ENCODE peak calls at places on chromosomes 12 and 14, in eight cellular contexts. One of them, this sample, is unnamed.
A peak's percentile ranks its signal among the peaks of the same experiment; 100 is the strongest.

GRCh38 chr12:95102916-95103671 is 29.7 kb upstream of the NR2C1 start:
- DNase-seq in upper lobe of left lung: no peak
- DNase-seq in K562: no peak
- DNase-seq in GM12878: peak; percentile 90
- DNase-seq in SK-N-SH: no peak
- DNase-seq in A549: peak; percentile 91
- DNase-seq in sigmoid colon: no peak
- DNase-seq in stomach: no peak
- DNase-seq in this sample: peak; percentile 19

GRCh38 chr12:88391556-88391955 is 188.7 kb downstream of the KITLG start:
- DNase-seq in GM12878: no peak
- DNase-seq in K562: no peak
- DNase-seq in sigmoid colon: no peak
- DNase-seq in stomach: no peak
- DNase-seq in SK-N-SH: peak; percentile 14
- DNase-seq in A549: peak; percentile 53
- DNase-seq in upper lobe of left lung: no peak
- DNase-seq in this sample: no peak

GRCh38 chr12:98351089-98351488 is 164.3 kb upstream of the TMPO start:
- DNase-seq in A549: no peak
- DNase-seq in K562: no peak
- DNase-seq in sigmoid colon: no peak
- DNase-seq in stomach: no peak
- DNase-seq in SK-N-SH: no peak
- DNase-seq in upper lobe of left lung: no peak
- DNase-seq in GM12878: no peak
- DNase-seq in this sample: no peak

GRCh38 chr12:76374395-76375020 is 26.3 kb upstream of the BBS10 start:
- DNase-seq in K562: no peak
- DNase-seq in A549: peak; percentile 5
- DNase-seq in SK-N-SH: no peak
- DNase-seq in stomach: no peak
- DNase-seq in GM12878: no peak
- DNase-seq in upper lobe of left lung: no peak
- DNase-seq in sigmoid colon: no peak
- DNase-seq in this sample: no peak

GRCh38 chr14:72974661-72975060 is 48.4 kb downstream of the DCAF4 start:
- DNase-seq in stomach: no peak
- DNase-seq in GM12878: no peak
- DNase-seq in sigmoid colon: no peak
- DNase-seq in K562: no peak
- DNase-seq in A549: no peak
- DNase-seq in SK-N-SH: no peak
- DNase-seq in upper lobe of left lung: peak; percentile 53
- DNase-seq in this sample: no peak

GRCh38 chr12:32312049-32312670 is 87.2 kb upstream of the FGD4 start:
- DNase-seq in GM12878: peak; percentile 21
- DNase-seq in upper lobe of left lung: no peak
- DNase-seq in K562: no peak
- DNase-seq in SK-N-SH: peak; percentile 44
- DNase-seq in A549: peak; percentile 80
- DNase-seq in stomach: no peak
- DNase-seq in sigmoid colon: no peak
- DNase-seq in this sample: no peak

GRCh38 chr12:107670999-107671643 is 14.5 kb upstream of the PWP1 start:
- DNase-seq in stomach: peak; percentile 37
- DNase-seq in A549: peak; percentile 48
- DNase-seq in sigmoid colon: no peak
- DNase-seq in SK-N-SH: no peak
- DNase-seq in GM12878: no peak
- DNase-seq in upper lobe of left lung: peak; percentile 72
- DNase-seq in K562: peak; percentile 59
- DNase-seq in this sample: peak; percentile 27

GRCh38 chr12:43282106-43282505 is 269.9 kb downstream of the ADAMTS20 start:
- DNase-seq in sigmoid colon: no peak
- DNase-seq in K562: no peak
- DNase-seq in A549: peak; percentile 25
- DNase-seq in stomach: no peak
- DNase-seq in GM12878: no peak
- DNase-seq in upper lobe of left lung: no peak
- DNase-seq in SK-N-SH: peak; percentile 35
- DNase-seq in this sample: no peak

GRCh38 chr12:75661927-75662326 is 150.5 kb upstream of the KRR1 start:
- DNase-seq in GM12878: no peak
- DNase-seq in SK-N-SH: no peak
- DNase-seq in upper lobe of left lung: no peak
- DNase-seq in K562: no peak
- DNase-seq in stomach: no peak
- DNase-seq in A549: no peak
- DNase-seq in sigmoid colon: no peak
- DNase-seq in this sample: no peak

GRCh38 chr12:24222968-24223367 is 273.5 kb upstream of the SOX5 start:
- DNase-seq in stomach: no peak
- DNase-seq in GM12878: no peak
- DNase-seq in sigmoid colon: no peak
- DNase-seq in SK-N-SH: no peak
- DNase-seq in K562: no peak
- DNase-seq in upper lobe of left lung: no peak
- DNase-seq in A549: no peak
- DNase-seq in this sample: no peak

GRCh38 chr14:101122114-101122854 is 218.8 kb upstream of the RTL1 start:
- DNase-seq in A549: no peak
- DNase-seq in stomach: peak; percentile 11
- DNase-seq in GM12878: no peak
- DNase-seq in upper lobe of left lung: no peak
- DNase-seq in sigmoid colon: peak; percentile 42
- DNase-seq in SK-N-SH: peak; percentile 8
- DNase-seq in K562: no peak
- DNase-seq in this sample: no peak

GRCh38 chr12:27521981-27522380 is 2.0 kb upstream of the PPFIBP1 start:
- DNase-seq in upper lobe of left lung: no peak
- DNase-seq in A549: no peak
- DNase-seq in K562: no peak
- DNase-seq in GM12878: no peak
- DNase-seq in sigmoid colon: no peak
- DNase-seq in stomach: no peak
- DNase-seq in SK-N-SH: no peak
- DNase-seq in this sample: no peak

GRCh38 chr12:39846971-39847661 is 227.5 kb upstream of the ABCD2 start:
- DNase-seq in A549: no peak
- DNase-seq in SK-N-SH: no peak
- DNase-seq in stomach: no peak
- DNase-seq in GM12878: no peak
- DNase-seq in upper lobe of left lung: no peak
- DNase-seq in K562: no peak
- DNase-seq in sigmoid colon: no peak
- DNase-seq in this sample: no peak

GRCh38 chr12:88793091-88793490 is 212.8 kb upstream of the KITLG start:
- DNase-seq in K562: no peak
- DNase-seq in sigmoid colon: no peak
- DNase-seq in A549: no peak
- DNase-seq in stomach: no peak
- DNase-seq in upper lobe of left lung: no peak
- DNase-seq in SK-N-SH: no peak
- DNase-seq in GM12878: no peak
- DNase-seq in this sample: no peak

GRCh38 chr12:123879691-123880090 is 92.9 kb downstream of the CCDC92 start:
- DNase-seq in SK-N-SH: no peak
- DNase-seq in GM12878: no peak
- DNase-seq in sigmoid colon: no peak
- DNase-seq in K562: no peak
- DNase-seq in upper lobe of left lung: no peak
- DNase-seq in A549: no peak
- DNase-seq in stomach: no peak
- DNase-seq in this sample: no peak

GRCh38 chr12:80230068-80230467 is 130.7 kb downstream of the OTOGL start:
- DNase-seq in stomach: no peak
- DNase-seq in SK-N-SH: no peak
- DNase-seq in GM12878: no peak
- DNase-seq in upper lobe of left lung: no peak
- DNase-seq in A549: no peak
- DNase-seq in sigmoid colon: no peak
- DNase-seq in K562: no peak
- DNase-seq in this sample: no peak

GRCh38 chr12:32549675-32550079 is 129.4 kb upstream of the DNM1L start:
- DNase-seq in K562: no peak
- DNase-seq in upper lobe of left lung: no peak
- DNase-seq in GM12878: no peak
- DNase-seq in sigmoid colon: no peak
- DNase-seq in SK-N-SH: no peak
- DNase-seq in A549: no peak
- DNase-seq in stomach: no peak
- DNase-seq in this sample: no peak

DNA sequence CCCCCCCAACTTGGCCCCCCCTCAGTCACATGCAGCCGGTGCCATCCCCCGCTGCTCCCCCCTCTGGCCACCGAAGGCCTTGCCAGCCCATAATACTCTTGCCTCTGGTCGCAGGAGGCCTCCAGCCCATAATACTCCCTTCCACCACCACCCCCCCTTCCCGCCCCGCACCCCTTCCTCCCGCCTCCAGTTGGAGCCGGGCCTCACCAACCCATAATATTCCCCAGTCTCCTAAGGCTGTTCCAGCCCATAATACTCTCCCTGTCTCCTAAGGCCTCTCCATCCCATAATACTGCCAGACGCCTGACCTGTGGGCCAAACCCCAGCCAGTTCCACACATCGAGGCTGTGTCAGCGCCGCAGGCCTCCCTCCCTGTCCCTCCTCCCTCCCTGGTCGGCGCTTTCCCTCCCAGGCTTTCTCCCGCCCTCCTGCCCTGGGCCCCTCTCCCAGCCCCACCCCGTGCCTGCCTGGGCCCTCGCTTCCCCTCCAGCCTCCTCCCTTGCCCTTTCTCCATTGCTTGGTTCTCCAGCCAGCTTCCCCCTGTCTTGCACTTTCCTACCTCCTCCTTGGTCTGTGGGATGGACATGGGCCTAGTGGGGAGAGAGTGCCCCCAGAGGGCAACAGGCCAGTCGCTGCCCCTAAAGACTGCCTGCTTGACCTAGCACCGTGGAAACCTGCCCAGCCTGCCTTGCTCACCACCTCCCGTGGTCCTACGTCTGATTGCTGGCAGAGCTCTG is 6.8 kb upstream of the CHD4 start:
- DNase-seq in A549: peak; percentile 90
- DNase-seq in stomach: peak; percentile 90
- DNase-seq in sigmoid colon: peak; percentile 98
- DNase-seq in K562: peak; percentile 82
- DNase-seq in upper lobe of left lung: peak; percentile 90
- DNase-seq in SK-N-SH: peak; percentile 88
- DNase-seq in GM12878: no peak
- DNase-seq in this sample: peak; percentile 90
- TF ChIP-seq CTCF in A549: peak; percentile 4
- TF ChIP-seq CTCF in stomach: peak; percentile 13
- TF ChIP-seq CTCF in sigmoid colon: no peak
- TF ChIP-seq CTCF in K562: peak; percentile 24
- TF ChIP-seq CTCF in upper lobe of left lung: no peak
- TF ChIP-seq CTCF in SK-N-SH: peak; percentile 43
- TF ChIP-seq CTCF in GM12878: peak; percentile 17
- TF ChIP-seq CTCF in this sample: peak; percentile 1

DNA sequence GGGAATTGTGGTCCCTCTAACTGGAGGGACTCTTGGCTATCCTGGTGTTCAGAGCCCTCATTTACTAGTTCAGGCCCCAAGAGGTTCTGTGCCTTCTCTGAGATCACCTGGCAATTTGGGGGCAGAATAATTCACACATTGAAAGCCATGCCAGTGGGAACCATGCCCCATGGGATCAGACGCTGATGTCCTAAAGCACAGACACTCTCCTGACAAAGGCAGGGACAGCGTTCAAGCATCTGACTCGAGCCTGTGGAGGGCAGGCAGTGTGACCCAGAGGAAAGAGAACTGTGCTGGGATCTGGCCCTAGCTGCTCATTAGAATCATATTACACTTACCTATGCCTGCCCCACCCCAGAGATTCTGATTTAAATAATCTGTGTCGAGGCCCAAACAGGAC is 2.4 kb upstream of the ASB2 start:
- DNase-seq in SK-N-SH: no peak
- DNase-seq in GM12878: no peak
- DNase-seq in K562: no peak
- DNase-seq in A549: no peak
- DNase-seq in upper lobe of left lung: no peak
- DNase-seq in stomach: no peak
- DNase-seq in sigmoid colon: no peak
- DNase-seq in this sample: no peak
- TF ChIP-seq EP300 in SK-N-SH: no peak
- TF ChIP-seq EP300 in GM12878: no peak
- TF ChIP-seq EP300 in K562: no peak
- TF ChIP-seq EP300 in A549: no peak
- TF ChIP-seq EP300 in upper lobe of left lung: no peak
- TF ChIP-seq EP300 in stomach: no peak
- TF ChIP-seq EP300 in sigmoid colon: no peak
- TF ChIP-seq EP300 in this sample: no peak

DNA sequence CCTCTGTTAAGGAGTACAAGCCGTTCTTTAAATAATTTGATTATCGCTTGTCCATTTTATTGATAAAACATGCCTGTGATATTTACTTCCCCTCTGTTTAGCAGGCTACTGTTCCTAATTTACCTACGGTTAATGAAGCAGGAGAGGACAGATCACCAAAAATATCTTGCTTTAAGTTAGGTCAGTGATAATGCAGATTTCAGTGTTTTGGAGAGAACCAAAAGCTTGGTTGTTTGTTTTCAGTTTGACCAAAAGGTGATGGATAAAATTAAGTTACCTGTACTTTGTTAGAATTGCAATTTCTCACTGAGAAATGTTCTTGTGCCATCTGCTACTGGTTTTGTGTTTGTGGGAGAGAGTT is 958 bp downstream of the SPATS2 start:
- DNase-seq in stomach: no peak
- DNase-seq in upper lobe of left lung: no peak
- DNase-seq in A549: no peak
- DNase-seq in GM12878: no peak
- DNase-seq in SK-N-SH: no peak
- DNase-seq in sigmoid colon: no peak
- DNase-seq in K562: no peak
- DNase-seq in this sample: no peak
- H3K4me3 ChIP-seq in stomach: peak overlapping the region; percentile 70
- H3K4me3 ChIP-seq in upper lobe of left lung: peak overlapping the region; percentile 94
- H3K4me3 ChIP-seq in A549: peak overlapping the region; percentile 86
- H3K4me3 ChIP-seq in GM12878: peak overlapping the region; percentile 89
- H3K4me3 ChIP-seq in SK-N-SH: peak overlapping the region; percentile 79
- H3K4me3 ChIP-seq in sigmoid colon: peak overlapping the region; percentile 81
- H3K4me3 ChIP-seq in K562: peak overlapping the region; percentile 75
- H3K4me3 ChIP-seq in this sample: no peak overlapping the region

DNA sequence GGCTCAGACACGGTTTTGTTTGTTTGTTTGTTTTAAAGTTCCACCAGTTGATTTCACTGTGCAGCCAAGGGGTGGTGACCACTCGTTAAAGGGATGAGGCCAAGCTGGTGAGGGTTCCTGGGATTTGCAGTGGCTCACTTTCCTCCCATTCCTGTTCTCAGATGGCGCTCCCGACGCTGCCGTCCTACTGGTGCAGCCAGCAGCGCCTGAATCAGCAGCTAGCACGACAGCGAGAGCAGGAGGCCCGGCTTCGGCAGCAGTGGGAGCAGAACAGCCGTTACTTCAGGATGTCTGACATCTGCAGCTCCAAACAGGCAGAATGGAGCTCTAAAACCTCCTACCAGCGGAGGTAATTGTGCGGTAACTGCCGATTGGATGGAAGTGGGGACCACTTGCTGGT is 2.8 kb downstream of the TCHP start:
- DNase-seq in GM12878: no peak
- DNase-seq in sigmoid colon: no peak
- DNase-seq in upper lobe of left lung: no peak
- DNase-seq in stomach: no peak
- DNase-seq in SK-N-SH: no peak
- DNase-seq in A549: no peak
- DNase-seq in K562: no peak
- DNase-seq in this sample: no peak
- TF ChIP-seq CTCF in GM12878: no peak
- TF ChIP-seq CTCF in sigmoid colon: no peak
- TF ChIP-seq CTCF in upper lobe of left lung: no peak
- TF ChIP-seq CTCF in stomach: no peak
- TF ChIP-seq CTCF in SK-N-SH: no peak
- TF ChIP-seq CTCF in A549: no peak
- TF ChIP-seq CTCF in K562: no peak
- TF ChIP-seq CTCF in this sample: no peak

This sample was measured in transverse colon.